ENCODE peak calls at places on chromosomes 7 and 10, in six cellular contexts. L is esophagus squamous epithelium; X is hepatocyte; M is tibial nerve; I is CD4-positive, CD25-positive, alpha-beta regulatory T cell; D is sigmoid colon. G is an unnamed sample. For H3K4me1 and H3K9me3, the result is how much of the 10 kb centered on the place peaks cover.

GRCh38 chr7:34211003-34211402 is 305.7 kb downstream of the BMPER start:
- DNase-seq in I (no peak), D (no peak), L (no peak), X (peak), M (no peak), G (no peak)

GRCh38 chr10:85600744-85601081 is 765.9 kb downstream of the GRID1 start:
- DNase-seq in D (no peak), I (no peak), X (no peak), M (no peak), L (no peak), G (no peak)

GRCh38 chr7:50509459-50509858 is 55.7 kb downstream of the DDC start:
- DNase-seq in M (no peak), D (no peak), X (no peak), L (no peak), I (no peak), G (no peak)

GRCh38 chr7:55048221-55048859 is 29.5 kb downstream of the EGFR start:
- DNase-seq in D (no peak), M (peak), I (no peak), L (no peak), X (peak), G (no peak)

GRCh38 chr10:59997807-59998525 is 91.6 kb upstream of the CCDC6 start:
- DNase-seq in M (peak), X (no peak), D (no peak), I (no peak), L (no peak), G (no peak)

GRCh38 chr7:47461161-47461560 is 120.8 kb downstream of the TNS3 start:
- DNase-seq in M (no peak), D (no peak), I (no peak), X (no peak), L (no peak), G (no peak)

GRCh38 chr7:39187130-39187529 is 209.4 kb downstream of the POU6F2 start:
- DNase-seq in L (no peak), M (no peak), X (no peak), D (no peak), I (no peak), G (no peak)

GRCh38 chr7:126026421-126027088 is 1096.9 kb upstream of the POT1 start:
- DNase-seq in M (no peak), L (no peak), I (no peak), X (no peak), D (no peak), G (no peak)

GRCh38 chr10:3192856-3193635 is 20.5 kb upstream of the PITRM1 start:
- DNase-seq in X (peak), M (peak), D (no peak), L (no peak), I (peak), G (peak)

GRCh38 chr10:92082583-92083280 is 159.2 kb downstream of the BTAF1 start:
- DNase-seq in L (no peak), D (no peak), I (no peak), X (no peak), M (no peak), G (no peak)

GRCh38 chr10:102119417-102120141 is 589 bp downstream of the LDB1 start:
- DNase-seq in L (no peak), D (peak), M (peak), X (peak), I (peak), G (peak)

GRCh38 chr7:151426486-151426905 is 13.4 kb downstream of the CRYGN start:
- DNase-seq in I (no peak), M (peak), L (no peak), D (peak), X (peak), G (no peak)

GRCh38 chr7:42522227-42522991 is 285.4 kb upstream of the GLI3 start:
- DNase-seq in I (no peak), X (peak), L (no peak), M (peak), D (no peak), G (no peak)

GRCh38 chr7:115409682-115410426 is 488.0 kb downstream of the MDFIC start:
- DNase-seq in I (no peak), L (no peak), M (no peak), D (no peak), X (no peak), G (no peak)

GRCh38 chr10:114905450-114905849 is 32.5 kb upstream of the TRUB1 start:
- DNase-seq in X (no peak), D (no peak), L (no peak), I (no peak), M (no peak), G (no peak)

GRCh38 chr7:41053830-41054229 is 649.1 kb downstream of the INHBA start:
- DNase-seq in X (no peak), D (no peak), M (no peak), I (no peak), L (no peak), G (no peak)

GRCh38 chr7:51679358-51679757 is 362.7 kb upstream of the COBL start:
- DNase-seq in L (no peak), X (no peak), I (no peak), D (no peak), M (no peak), G (no peak)

GRCh38 chr10:79446451-79447020 is 1.1 kb upstream of the ZCCHC24 start:
- DNase-seq in M (no peak), I (peak), X (peak), D (peak), L (no peak), G (peak)

GRCh38 chr10:81218307-81218706 is 656.7 kb upstream of the NRG3 start:
- DNase-seq in X (no peak), D (no peak), I (no peak), M (no peak), L (no peak), G (no peak)

GRCh38 chr10:124213471-124213870 is 120.1 kb upstream of the CHST15 start:
- DNase-seq in L (no peak), D (no peak), M (no peak), X (no peak), I (no peak), G (no peak)

GRCh38 chr7:24920702-24921679 is 59.0 kb downstream of the OSBPL3 start:
- DNase-seq in X (no peak), M (no peak), D (no peak), L (no peak), I (no peak), G (no peak)

GRCh38 chr7:142813262-142813661 is 41.6 kb upstream of the EPHB6 start:
- DNase-seq in I (no peak), D (no peak), M (no peak), L (no peak), X (peak), G (no peak)

GRCh38 chr7:144437370-144438191 is 34.1 kb upstream of the NOBOX start:
- DNase-seq in X (peak), D (no peak), I (peak), M (peak), L (no peak), G (peak)

GRCh38 chr10:132793871-132794849 is 8.2 kb upstream of the NKX6-2 start:
- DNase-seq in I (no peak), M (no peak), L (no peak), X (no peak), D (no peak), G (no peak)

GRCh38 chr7:18420758-18421157 is 74.8 kb upstream of the HDAC9 start:
- DNase-seq in M (no peak), L (no peak), I (no peak), X (no peak), D (no peak), G (no peak)

GRCh38 chr10:110491346-110491745 is 6.4 kb upstream of the DUSP5 start:
- DNase-seq in X (no peak), L (no peak), M (no peak), I (no peak), D (no peak), G (no peak)

GRCh38 chr10:97532935-97533671 is 34.4 kb downstream of the UBTD1 start:
- DNase-seq in X (no peak), D (no peak), M (no peak), L (no peak), I (no peak), G (no peak)

GRCh38 chr10:78164687-78165086 is 131.0 kb downstream of the RPS24 start:
- DNase-seq in I (no peak), D (no peak), L (no peak), M (no peak), X (no peak), G (no peak)

GRCh38 chr10:36531621-36532020 is 593.8 kb upstream of the ANKRD30A start:
- DNase-seq in X (no peak), D (no peak), L (no peak), I (no peak), M (no peak), G (no peak)

GRCh38 chr10:33559105-33559504 is 224.6 kb upstream of the NRP1 start:
- DNase-seq in I (no peak), X (peak), D (peak), L (no peak), M (no peak), G (no peak)

DNA sequence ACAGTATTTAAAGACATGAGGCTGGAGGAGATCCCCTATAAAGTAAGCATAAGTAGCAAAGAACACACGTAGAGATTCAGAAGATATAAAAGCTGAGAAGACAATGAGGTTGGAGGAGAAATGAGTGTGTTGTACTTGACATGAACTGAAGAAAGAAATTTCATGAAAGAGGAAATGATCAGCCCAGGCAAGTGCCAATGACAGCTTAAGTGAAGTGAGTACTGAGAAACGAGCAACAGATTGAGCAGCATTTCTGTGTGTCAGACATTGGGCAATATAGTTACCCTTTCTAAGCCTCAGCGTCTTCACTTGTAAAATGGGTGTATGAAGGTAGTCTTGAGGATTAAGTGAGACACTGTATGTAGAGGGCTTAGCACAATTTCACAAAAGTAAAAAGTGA is 4.8 kb upstream of the LIPA start:
- DNase-seq in I (no peak), L (no peak), M (no peak), X (no peak), D (no peak), G (no peak)
- H3K4me1 ChIP-seq in I (under half), L (under half), M (under half), X (under half), D (under half), G (under half)

GRCh38 chr7:65247491-65247890 is 126.2 kb upstream of the ZNF92 start:
- DNase-seq in L (no peak), M (no peak), D (no peak), I (no peak), X (no peak), G (no peak)
- H3K9me3 ChIP-seq in L (under half), M (under half), D (under half), I (under half), X (under half), G (under half)

DNA sequence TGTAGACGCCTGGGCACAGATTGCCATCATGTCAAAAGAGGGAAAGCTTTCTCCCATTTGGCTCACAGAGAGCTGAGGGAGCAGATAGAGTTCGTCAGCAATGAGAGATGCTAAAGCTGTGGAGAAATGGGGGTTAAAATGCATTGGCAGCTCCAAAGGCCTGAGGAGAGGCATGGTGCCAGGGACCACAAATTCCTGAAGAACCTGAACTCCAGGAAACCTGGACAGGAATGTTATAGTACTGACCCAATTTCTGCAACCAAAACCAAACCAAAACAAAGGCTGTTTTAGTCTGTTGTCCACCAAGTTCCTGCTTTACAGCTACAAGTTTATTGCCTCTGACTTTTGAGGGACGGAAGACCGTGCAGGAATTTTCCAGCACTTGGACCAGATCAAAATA is 575.7 kb downstream of the REEP3 start:
- DNase-seq in X (no peak), L (no peak), I (no peak), M (no peak), D (no peak), G (no peak)
- H3K4me1 ChIP-seq in X (under half), L (under half), I (under half), M (under half), D (under half), G (under half)

DNA sequence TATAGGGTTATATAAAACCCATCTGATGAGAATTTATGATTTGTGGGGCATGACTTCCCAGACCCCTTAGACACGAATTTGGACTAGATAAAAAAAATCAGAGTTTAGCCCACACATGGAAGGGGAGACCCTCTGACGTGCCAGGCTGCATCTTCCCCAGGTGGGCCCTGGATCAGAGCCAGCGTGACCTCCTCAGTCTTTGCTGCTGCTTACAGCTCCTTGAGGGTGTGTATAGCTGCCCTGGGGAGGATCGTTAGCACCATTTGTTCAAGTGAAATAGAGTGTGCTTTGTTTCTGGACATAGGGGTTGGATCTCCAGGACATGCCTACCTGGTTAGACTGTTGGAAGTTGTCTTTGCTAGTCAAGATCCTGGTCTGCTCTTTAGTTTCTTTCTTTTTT is 54.2 kb downstream of the DOCK1 start:
- DNase-seq in L (no peak), M (no peak), I (no peak), X (no peak), D (no peak), G (no peak)
- H3K9me3 ChIP-seq in L (under half), M (under half), I (under half), X (under half), D (under half), G (under half)

DNA sequence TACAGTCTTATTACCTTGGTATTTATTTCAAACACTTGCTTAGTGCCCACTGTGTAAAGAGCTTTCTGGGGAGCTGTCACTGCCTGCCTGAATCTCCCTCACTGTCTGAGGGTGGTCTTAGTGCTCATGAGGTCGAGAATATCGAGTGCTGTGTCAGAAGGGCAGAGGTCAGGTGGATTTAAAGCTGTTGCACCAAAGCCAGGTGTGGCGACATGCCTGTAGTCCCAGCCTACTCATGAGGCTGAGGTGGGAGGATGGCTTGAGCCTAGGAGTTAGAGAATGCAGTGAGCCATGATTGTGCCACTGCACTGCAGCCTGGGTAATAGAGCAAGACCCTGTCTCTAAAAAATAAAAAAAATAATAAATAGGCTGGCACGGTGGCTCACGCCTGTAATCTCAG is 20.9 kb downstream of the CCM2 start:
- DNase-seq in I (no peak), D (peak), X (no peak), L (no peak), M (no peak), G (no peak)
- H3K4me1 ChIP-seq in I (under half), D (under half), X (under half), L (under half), M (under half), G (under half)

GRCh38 chr7:4068286-4068685 is 613.8 kb upstream of the FOXK1 start:
- DNase-seq in L (no peak), M (no peak), D (no peak), X (no peak), I (no peak), G (no peak)
- H3K9me3 ChIP-seq in L (under half), M (under half), D (under half), X (under half), I (under half), G (under half)

GRCh38 chr7:104981671-104982036 is 32.4 kb upstream of the KMT2E start:
- DNase-seq in I (no peak), L (no peak), M (no peak), D (no peak), X (no peak), G (no peak)
- H3K4me1 ChIP-seq in I (under half), L (under half), M (under half), D (half or more), X (half or more), G (under half)